ENCODE peak calls at places on chromosome 10, in six cellular contexts. F is HepG2, L is pancreas, E is body of pancreas, N is HCT116, M is lower lobe of right lung. D is an unnamed sample.

GRCh38 chr10:69652857-69653199 is 22.8 kb downstream of the FAM241B start:
- ATAC-seq in N (no peak), M (no peak), L (no peak), E (no peak), F (no peak), D (no peak)

GRCh38 chr10:71726673-71727428 is 7.3 kb upstream of the C10orf105 start:
- ATAC-seq in N (no peak), L (no peak), F (no peak), M (no peak), E (no peak), D (no peak)

GRCh38 chr10:73537288-73537687 is 41.5 kb upstream of the PPP3CB start:
- ATAC-seq in L (no peak), E (no peak), N (no peak), M (no peak), F (no peak), D (no peak)

GRCh38 chr10:36636285-36636839 is 489.0 kb upstream of the ANKRD30A start:
- ATAC-seq in L (no peak), N (no peak), E (no peak), M (no peak), F (no peak), D (no peak)

GRCh38 chr10:1365540-1366082 is 309.4 kb downstream of the WDR37 start:
- ATAC-seq in E (no peak), M (no peak), F (no peak), N (no peak), L (no peak), D (no peak)

GRCh38 chr10:97812696-97813095 is 36.9 kb upstream of the GOLGA7B start:
- ATAC-seq in E (no peak), F (peak), L (no peak), M (no peak), N (no peak), D (no peak)

GRCh38 chr10:125625586-125625985 is 57.4 kb downstream of the TEX36 start:
- ATAC-seq in L (no peak), E (no peak), N (no peak), M (no peak), F (no peak), D (no peak)

GRCh38 chr10:125926247-125926646 is 29.9 kb downstream of the FANK1 start:
- ATAC-seq in E (no peak), M (peak), L (no peak), F (no peak), N (no peak), D (no peak)

GRCh38 chr10:114697061-114697598 is 39.1 kb upstream of the ABLIM1 start:
- ATAC-seq in N (peak), L (peak), M (peak), E (peak), F (no peak), D (peak)

GRCh38 chr10:93568105-93568390 is 1.6 kb downstream of the FFAR4 start:
- ATAC-seq in L (no peak), M (no peak), N (no peak), E (no peak), F (peak), D (no peak)
- H3K4me3 ChIP-seq in L (no peak), M (peak), N (no peak), E (no peak), F (no peak), D (peak)

GRCh38 chr10:122567056-122567660 is 6.6 kb downstream of the DMBT1 start:
- ATAC-seq in M (peak), F (peak), N (peak), E (peak), L (peak), D (no peak)
- TF ChIP-seq CTCF in M (peak), F (peak), N (peak), E (peak), L (peak), D (no peak)

DNA sequence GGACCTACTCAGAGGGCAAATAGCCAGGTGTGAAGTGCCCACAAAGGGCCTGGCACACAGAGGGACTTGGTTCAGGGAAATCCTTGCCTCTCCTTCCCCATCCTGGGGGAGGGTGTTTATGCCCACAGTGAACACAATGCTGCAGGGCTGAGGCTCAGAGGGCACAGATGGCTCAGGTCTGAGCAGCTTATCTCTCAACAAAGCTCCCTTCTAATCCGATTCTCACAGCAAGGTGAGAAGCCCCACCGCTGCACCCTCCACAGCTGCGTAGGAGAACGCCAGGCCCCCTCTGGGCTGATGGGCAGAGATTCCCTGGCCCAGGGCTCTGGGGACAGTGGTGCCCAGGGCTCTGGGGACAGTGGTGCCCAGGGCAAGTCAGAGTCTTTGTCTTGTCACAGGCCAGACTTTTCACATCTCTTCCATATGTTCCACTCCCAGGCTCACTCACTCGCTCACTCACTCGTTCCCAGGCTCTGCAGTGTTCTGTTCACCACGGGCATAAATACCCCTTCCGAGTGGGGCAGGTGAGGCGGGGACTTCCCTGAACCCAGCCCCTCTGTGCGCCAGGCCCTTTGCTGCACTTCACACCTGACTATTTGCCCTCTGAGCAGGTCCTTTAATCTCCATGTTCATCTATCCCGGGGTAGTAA is 8.7 kb upstream of the CDHR1 start:
- ATAC-seq in N (no peak), E (no peak), L (no peak), F (no peak), M (no peak), D (no peak)
- H3K27ac ChIP-seq in N (no peak), E (no peak), L (no peak), F (no peak), M (no peak), D (no peak)

GRCh38 chr10:5404188-5405041 is at the start of gene TUBAL3:
- ATAC-seq in L (peak), N (peak), M (no peak), F (peak), E (no peak), D (no peak)
- H3K4me3 ChIP-seq in L (no peak), N (no peak), M (no peak), F (no peak), E (no peak), D (no peak)

GRCh38 chr10:80202934-80203834 is 2.2 kb downstream of the ANXA11 start:
- ATAC-seq in E (peak), N (peak), L (peak), M (peak), F (peak), D (peak)
- TF ChIP-seq CTCF in E (no peak), N (peak), L (no peak), M (peak), F (peak), D (no peak)

GRCh38 chr10:93991596-93992284 is 2.0 kb upstream of the PLCE1 start:
- ATAC-seq in E (peak), L (peak), N (peak), M (peak), F (peak), D (peak)
- H3K27ac ChIP-seq in E (peak), L (peak), N (no peak), M (no peak), F (no peak), D (peak)

DNA sequence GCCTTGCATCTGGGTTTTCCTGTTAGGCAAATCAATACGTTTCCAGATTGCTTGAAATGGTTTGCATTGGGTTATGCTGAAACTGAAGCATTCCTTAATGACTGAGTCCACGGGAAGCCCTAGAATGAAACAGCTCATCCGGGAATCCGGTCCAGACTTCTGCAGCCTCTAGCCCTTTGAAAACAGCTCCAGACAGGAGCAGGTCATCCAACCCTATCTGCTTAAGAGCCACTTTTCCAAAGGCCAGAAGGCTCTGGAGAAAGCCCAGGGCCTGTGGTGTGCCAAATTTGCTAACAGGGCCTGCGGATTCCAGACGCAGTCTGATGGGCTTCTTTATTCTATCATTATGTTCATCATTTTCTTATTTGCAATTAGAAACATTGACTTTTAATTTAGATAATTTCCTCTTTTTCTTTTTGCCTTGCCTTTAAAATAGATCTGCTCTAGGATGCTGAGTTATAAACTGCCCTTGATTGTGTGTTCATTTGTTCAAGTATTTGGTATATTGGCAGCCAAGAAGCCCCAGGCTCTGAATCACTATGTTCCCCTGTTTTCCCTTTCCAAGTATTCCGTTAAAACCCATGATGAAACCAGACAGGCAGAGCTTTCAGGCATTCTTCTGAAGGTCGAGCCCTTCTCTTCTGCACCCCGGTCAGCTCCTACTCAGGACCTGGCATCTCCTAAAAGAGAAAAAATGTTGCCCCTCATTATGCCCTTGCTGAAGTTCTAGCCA is 265.3 kb downstream of the SKIDA1 start:
- ATAC-seq in F (no peak), N (no peak), M (no peak), E (no peak), L (peak), D (peak)
- H3K4me3 ChIP-seq in F (no peak), N (no peak), M (no peak), E (no peak), L (no peak), D (no peak)

D was measured in gastroesophageal sphincter.